ENCODE peak calls at places on chromosomes 12 and 14, in six cellular contexts. T is ascending aorta, B is SW 1271, J is NCI-H2029, P is GM06990, H is WTC11. G is an unnamed sample.

GRCh38 chr14:63453443-63453936 is 89.7 kb downstream of the PPP2R5E start:
- DNase-seq in T (no peak), B (no peak), J (no peak), P (no peak), H (no peak), G (no peak)

GRCh38 chr12:120252071-120252906 is 13.2 kb downstream of the PXN start:
- DNase-seq in T (no peak), B (no peak), J (no peak), P (no peak), H (no peak), G (no peak)

GRCh38 chr12:17928708-17929366 is 161.2 kb downstream of the RERGL start:
- DNase-seq in T (no peak), B (peak), J (no peak), P (no peak), H (no peak), G (no peak)

GRCh38 chr12:2183556-2184541 is 131.1 kb downstream of the CACNA1C start:
- DNase-seq in T (no peak), B (no peak), J (no peak), P (no peak), H (no peak), G (no peak)

GRCh38 chr12:76764856-76765255 is 941 bp downstream of the ZDHHC17 start:
- DNase-seq in T (no peak), B (no peak), J (no peak), P (peak), H (no peak), G (no peak)

GRCh38 chr12:53113951-53114350 is 10.7 kb downstream of the SOAT2 start:
- DNase-seq in T (no peak), B (no peak), J (no peak), P (no peak), H (no peak), G (no peak)

GRCh38 chr12:15996948-15997347 is 85.8 kb downstream of the DERA start:
- DNase-seq in T (no peak), B (no peak), J (no peak), P (no peak), H (no peak), G (no peak)

GRCh38 chr12:122029620-122030426 is 8.1 kb downstream of the BCL7A start:
- DNase-seq in T (no peak), B (no peak), J (no peak), P (no peak), H (no peak), G (no peak)

GRCh38 chr12:2752676-2753371 is 41.9 kb upstream of the FKBP4 start:
- DNase-seq in T (no peak), B (no peak), J (no peak), P (peak), H (peak), G (peak)

GRCh38 chr12:71440393-71441349 is 1.1 kb downstream of the LGR5 start:
- DNase-seq in T (no peak), B (no peak), J (no peak), P (no peak), H (peak), G (no peak)

GRCh38 chr14:52033131-52033642 is 35.7 kb downstream of the NID2 start:
- DNase-seq in T (no peak), B (no peak), J (no peak), P (no peak), H (no peak), G (no peak)

GRCh38 chr12:120879102-120879501 is 25.1 kb downstream of the SPPL3 start:
- DNase-seq in T (no peak), B (no peak), J (no peak), P (no peak), H (no peak), G (no peak)

GRCh38 chr14:54572316-54572715 is 5.4 kb downstream of the SAMD4A start:
- DNase-seq in T (no peak), B (peak), J (peak), P (no peak), H (peak), G (no peak)

GRCh38 chr14:72081139-72081538 is 148.9 kb downstream of the RGS6 start:
- DNase-seq in T (no peak), B (no peak), J (no peak), P (no peak), H (no peak), G (no peak)